ENCODE peak calls at places on chromosomes 1 and 21, in eight cellular contexts. B is left lung; E is naive thymus-derived CD4-positive, alpha-beta T cell; X is T-helper 17 cell; U is non-pigmented ciliary epithelial cell; I is Jurkat, Clone E6-1; R is memory B cell; C is PC-3. F is an unnamed sample.

GRCh38 chr1:180098242-180098995 is 56.2 kb upstream of the QSOX1 start:
- DNase-seq in B (no peak), E (no peak), X (no peak), U (peak; percentile 36), I (no peak), R (no peak), C (peak; percentile 65), F (no peak)

GRCh38 chr1:110188116-110188618 is 21.9 kb upstream of the KCNC4 start:
- DNase-seq in B (no peak), E (no peak), X (no peak), U (no peak), I (no peak), R (no peak), C (peak; percentile 79), F (no peak)

GRCh38 chr1:54865238-54866073 is 21.5 kb downstream of the DHCR24 start:
- DNase-seq in B (no peak), E (no peak), X (no peak), U (no peak), I (no peak), R (no peak), C (no peak), F (peak; percentile 77)

GRCh38 chr21:32413697-32414578 is 1.4 kb downstream of the EVA1C start:
- DNase-seq in B (no peak), E (no peak), X (no peak), U (no peak), I (no peak), R (no peak), C (peak; percentile 46), F (peak; percentile 81)

GRCh38 chr1:66253330-66253921 is 280.5 kb upstream of the SGIP1 start:
- DNase-seq in B (no peak), E (no peak), X (no peak), U (no peak), I (no peak), R (no peak), C (peak; percentile 88), F (no peak)

GRCh38 chr1:181391297-181391905 is 91.9 kb upstream of the CACNA1E start:
- DNase-seq in B (no peak), E (no peak), X (no peak), U (no peak), I (no peak), R (no peak), C (no peak), F (no peak)

GRCh38 chr1:36740446-36740845 is 257.7 kb upstream of the CSF3R start:
- DNase-seq in B (no peak), E (no peak), X (no peak), U (no peak), I (no peak), R (no peak), C (no peak), F (no peak)

GRCh38 chr1:57850572-57850971 is 426.7 kb upstream of the DAB1 start:
- DNase-seq in B (no peak), E (no peak), X (no peak), U (no peak), I (no peak), R (no peak), C (no peak), F (no peak)

GRCh38 chr1:204744102-204744501 is 58.6 kb upstream of the LRRN2 start:
- DNase-seq in B (no peak), E (no peak), X (no peak), U (no peak), I (no peak), R (no peak), C (no peak), F (no peak)

GRCh38 chr1:175841613-175842234 is 98.3 kb upstream of the TNR start:
- DNase-seq in B (no peak), E (no peak), X (no peak), U (no peak), I (no peak), R (no peak), C (no peak), F (no peak)

GRCh38 chr1:68320349-68320748 is 88.0 kb upstream of the WLS start:
- DNase-seq in B (no peak), E (no peak), X (no peak), U (no peak), I (no peak), R (no peak), C (no peak), F (no peak)

GRCh38 chr21:45209685-45210284 is 77.9 kb downstream of the POFUT2 start:
- DNase-seq in B (no peak), E (no peak), X (no peak), U (no peak), I (no peak), R (peak; percentile 35), C (no peak), F (peak; percentile 66)

GRCh38 chr1:13617773-13618172 is 34.1 kb downstream of the PDPN start:
- DNase-seq in B (no peak), E (no peak), X (no peak), U (no peak), I (no peak), R (no peak), C (peak; percentile 27), F (no peak)

GRCh38 chr1:180594723-180595122 is 36.0 kb downstream of the OVAAL start:
- DNase-seq in B (no peak), E (no peak), X (no peak), U (no peak), I (no peak), R (no peak), C (no peak), F (no peak)

GRCh38 chr1:109537450-109538178 is 2.1 kb upstream of the GPR61 start:
- DNase-seq in B (no peak), E (no peak), X (no peak), U (no peak), I (no peak), R (no peak), C (no peak), F (no peak)

GRCh38 chr1:23639460-23639859 is 52.1 kb upstream of the RPL11 start:
- DNase-seq in B (peak; percentile 42), E (no peak), X (no peak), U (no peak), I (no peak), R (no peak), C (no peak), F (no peak)

GRCh38 chr1:84693774-84694173 is 3.5 kb upstream of the SSX2IP start:
- DNase-seq in B (no peak), E (no peak), X (no peak), U (no peak), I (no peak), R (no peak), C (no peak), F (no peak)

GRCh38 chr1:36889846-36890245 is 144.5 kb downstream of the GRIK3 start:
- DNase-seq in B (no peak), E (no peak), X (no peak), U (no peak), I (no peak), R (no peak), C (no peak), F (no peak)

GRCh38 chr1:217026506-217026905 is 303.3 kb upstream of the ESRRG start:
- DNase-seq in B (no peak), E (no peak), X (no peak), U (no peak), I (no peak), R (no peak), C (peak; percentile 69), F (no peak)

GRCh38 chr1:58814251-58815068 is 30.6 kb upstream of the JUN start:
- DNase-seq in B (peak; percentile 91), E (no peak), X (no peak), U (no peak), I (no peak), R (no peak), C (peak; percentile 76), F (peak; percentile 89)

GRCh38 chr21:44351535-44352252 is 1.7 kb upstream of the TRPM2 start:
- DNase-seq in B (peak; percentile 69), E (no peak), X (no peak), U (no peak), I (no peak), R (no peak), C (no peak), F (peak; percentile 61)

GRCh38 chr1:70706381-70707173 is 295.5 kb downstream of the CTH start:
- DNase-seq in B (peak; percentile 69), E (no peak), X (no peak), U (no peak), I (no peak), R (no peak), C (no peak), F (peak; percentile 60)

GRCh38 chr1:117135329-117135728 is 13.8 kb upstream of the TRIM45 start:
- DNase-seq in B (no peak), E (no peak), X (no peak), U (no peak), I (no peak), R (no peak), C (no peak), F (no peak)

GRCh38 chr1:111754964-111755320 is 759 bp upstream of the DDX20 start:
- DNase-seq in B (peak; percentile 76), E (peak; percentile 55), X (no peak), U (no peak), I (peak; percentile 12), R (no peak), C (peak; percentile 47), F (peak; percentile 71)

GRCh38 chr1:66119148-66119547 is 326.5 kb downstream of the PDE4B start:
- DNase-seq in B (no peak), E (no peak), X (no peak), U (no peak), I (no peak), R (no peak), C (no peak), F (no peak)

GRCh38 chr1:211606914-211607751 is 28.2 kb upstream of the SLC30A1 start:
- DNase-seq in B (no peak), E (no peak), X (no peak), U (no peak), I (no peak), R (peak; percentile 25), C (no peak), F (peak; percentile 78)

GRCh38 chr1:17168480-17168878 is 36.4 kb upstream of the PADI1 start:
- DNase-seq in B (no peak), E (no peak), X (no peak), U (no peak), I (no peak), R (no peak), C (peak; percentile 80), F (no peak)

GRCh38 chr1:206841609-206842323 is 23.7 kb upstream of the IL20 start:
- DNase-seq in B (no peak), E (no peak), X (no peak), U (no peak), I (no peak), R (no peak), C (no peak), F (no peak)

GRCh38 chr1:10900691-10901090 is 104.2 kb upstream of the CASZ1 start:
- DNase-seq in B (no peak), E (no peak), X (no peak), U (no peak), I (no peak), R (no peak), C (peak; percentile 57), F (no peak)

GRCh38 chr1:201493757-201494617 is 12.9 kb downstream of the CSRP1 start:
- DNase-seq in B (no peak), E (no peak), X (no peak), U (no peak), I (no peak), R (no peak), C (no peak), F (no peak)

GRCh38 chr1:183039985-183040447 is 16.8 kb downstream of the LAMC1 start:
- DNase-seq in B (no peak), E (no peak), X (no peak), U (peak; percentile 85), I (no peak), R (no peak), C (no peak), F (no peak)

GRCh38 chr1:167770127-167770526 is 48.3 kb downstream of the MPZL1 start:
- DNase-seq in B (no peak), E (no peak), X (no peak), U (no peak), I (no peak), R (no peak), C (no peak), F (no peak)

GRCh38 chr1:99691175-99691574 is 45.3 kb downstream of the PALMD start:
- DNase-seq in B (no peak), E (no peak), X (no peak), U (no peak), I (no peak), R (no peak), C (no peak), F (no peak)

GRCh38 chr1:209416009-209416408 is 167.5 kb upstream of the CAMK1G start:
- DNase-seq in B (no peak), E (no peak), X (no peak), U (peak; percentile 67), I (no peak), R (no peak), C (peak; percentile 84), F (no peak)

F was measured in upper lobe of right lung.